ENCODE peak calls at places on chromosomes 5 and 9, in five cellular contexts. F, O, N, C and J are unnamed samples.
A peak's percentile ranks its signal among the peaks of the same experiment; 100 is the strongest.

GRCh38 chr5:40599676-40600075 is 80.0 kb upstream of the PTGER4 start:
- DNase-seq in F (no peak), N (no peak), C (no peak), O (no peak), J (no peak)

GRCh38 chr9:82961504-82962125 is 101.3 kb downstream of the RASEF start:
- DNase-seq in O (peak; percentile 68), N (peak; percentile 80), F (peak; percentile 52), C (peak; percentile 80), J (peak; percentile 68)

GRCh38 chr5:111083323-111083722 is 8.8 kb upstream of the WDR36 start:
- DNase-seq in O (no peak), F (no peak), N (no peak), C (no peak), J (peak; percentile 87)

GRCh38 chr5:128455861-128456361 is 82.1 kb downstream of the FBN2 start:
- DNase-seq in O (no peak), N (no peak), C (no peak), F (no peak), J (no peak)

GRCh38 chr5:155728857-155729683 is 597.9 kb upstream of the SGCD start:
- DNase-seq in C (no peak), F (no peak), N (no peak), O (no peak), J (no peak)

GRCh38 chr5:112351225-112351624 is 67.9 kb downstream of the EPB41L4A start:
- DNase-seq in C (no peak), O (no peak), F (no peak), N (no peak), J (no peak)

GRCh38 chr9:77838986-77839385 is 190.9 kb upstream of the GNA14 start:
- DNase-seq in F (no peak), C (no peak), N (no peak), O (no peak), J (no peak)

GRCh38 chr5:147245381-147246055 is 10.7 kb downstream of the STK32A start:
- DNase-seq in C (no peak), F (no peak), O (no peak), N (no peak), J (no peak)

GRCh38 chr5:135539430-135540005 is 3.8 kb upstream of the NEUROG1 start:
- DNase-seq in N (no peak), O (no peak), F (no peak), C (no peak), J (no peak)